ENCODE peak calls at places on chromosomes 2 and 18, in four cellular contexts. Q is cardiac muscle cell, P is IMR-90, D is heart left ventricle. C is an unnamed sample.

GRCh38 chr2:179692610-179693009 is 168.8 kb downstream of the ZNF385B start:
- DNase-seq in Q (no peak), P (peak; percentile 39), D (no peak), C (no peak)

GRCh38 chr18:39591647-39592046 is 2026.0 kb upstream of the CELF4 start:
- DNase-seq in Q (no peak), D (no peak), P (no peak), C (no peak)

GRCh38 chr2:168136392-168136977 is 110.9 kb downstream of the STK39 start:
- DNase-seq in Q (no peak), P (peak; percentile 48), D (no peak), C (no peak)

GRCh38 chr2:191854385-191855372 is 7.8 kb upstream of the CAVIN2 start:
- DNase-seq in P (no peak), D (no peak), Q (peak; percentile 52), C (no peak)

GRCh38 chr18:23453657-23454011 is 547 bp downstream of the RIOK3 start:
- DNase-seq in Q (no peak), D (no peak), P (peak; percentile 69), C (no peak)

GRCh38 chr2:237355726-237356125 is 58.2 kb downstream of the COL6A3 start:
- DNase-seq in Q (no peak), P (no peak), D (no peak), C (no peak)

GRCh38 chr2:161170377-161170776 is 10.1 kb downstream of the TANK start:
- DNase-seq in D (no peak), P (peak; percentile 12), Q (no peak), C (no peak)

GRCh38 chr18:34913837-34914755 is 127.1 kb upstream of the MAPRE2 start:
- DNase-seq in D (no peak), P (peak; percentile 72), Q (no peak), C (no peak)

GRCh38 chr2:131542438-131543384 is 15.0 kb downstream of the CCDC74A start:
- DNase-seq in D (no peak), Q (no peak), P (no peak), C (no peak)

GRCh38 chr18:46196627-46197243 is 92.5 kb downstream of the HAUS1 start:
- DNase-seq in Q (no peak), D (no peak), P (peak; percentile 36), C (no peak)

GRCh38 chr2:134558208-134558890 is 160.5 kb downstream of the TMEM163 start:
- DNase-seq in D (no peak), P (no peak), Q (no peak), C (no peak)

GRCh38 chr2:135942936-135943688 is 42.3 kb downstream of the DARS1 start:
- DNase-seq in D (no peak), P (no peak), Q (no peak), C (no peak)

GRCh38 chr18:5294618-5295230 is 802 bp downstream of the ZBTB14 start:
- DNase-seq in D (peak; percentile 67), P (peak; percentile 51), Q (peak; percentile 70), C (no peak)

GRCh38 chr2:127577973-127578372 is 42.5 kb downstream of the MYO7B start:
- DNase-seq in D (peak; percentile 11), Q (no peak), P (no peak), C (peak; percentile 79)

GRCh38 chr2:178392215-178392614 is 58.8 kb downstream of the PRKRA start:
- DNase-seq in D (no peak), P (peak; percentile 60), Q (no peak), C (no peak)

GRCh38 chr2:201932511-201932910 is 101.1 kb upstream of the FZD7 start:
- DNase-seq in D (no peak), Q (no peak), P (no peak), C (no peak)

GRCh38 chr18:58962331-58962730 is 97.7 kb downstream of the ZNF532 start:
- DNase-seq in D (no peak), Q (no peak), P (no peak), C (no peak)

GRCh38 chr18:35732652-35733051 is 151.1 kb downstream of the GALNT1 start:
- DNase-seq in Q (no peak), P (peak; percentile 53), D (no peak), C (no peak)

GRCh38 chr2:50535971-50536759 is 495.8 kb downstream of the NRXN1 start:
- DNase-seq in D (no peak), Q (peak; percentile 58), P (peak; percentile 55), C (no peak)
- TF ChIP-seq CTCF in D (peak; percentile 49), Q (peak; percentile 61), P (peak; percentile 73), C (peak; percentile 77)

DNA sequence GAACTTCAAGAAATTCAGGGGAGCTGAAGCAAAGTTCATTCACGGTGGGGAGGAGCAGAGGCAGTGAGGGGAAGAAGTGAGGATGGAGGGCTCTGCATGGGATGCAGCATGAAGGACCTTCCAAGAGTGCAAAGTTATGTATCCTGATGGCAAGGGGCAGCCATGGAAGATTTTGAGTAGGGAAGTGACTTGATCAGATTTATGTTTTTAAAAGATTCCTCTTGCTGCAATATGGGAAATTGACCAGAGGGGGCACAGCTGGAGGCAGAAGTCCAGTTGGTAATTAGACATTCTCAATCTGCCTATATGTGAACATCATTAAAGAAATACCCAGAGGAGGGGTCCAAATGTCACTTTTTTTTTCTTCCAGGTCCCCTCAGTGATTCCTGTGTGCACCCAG is 21.5 kb upstream of the ANXA4 start:
- DNase-seq in D (no peak), Q (no peak), P (peak; percentile 18), C (no peak)
- TF ChIP-seq CTCF in D (no peak), Q (peak; percentile 51), P (peak; percentile 48), C (peak; percentile 74)

GRCh38 chr2:108165750-108166149 is 74.0 kb upstream of the SULT1C3 start:
- DNase-seq in Q (no peak), P (no peak), D (no peak), C (no peak)

GRCh38 chr2:108171652-108172051 is 68.1 kb upstream of the SULT1C3 start:
- DNase-seq in D (no peak), P (no peak), Q (no peak), C (no peak)

DNA sequence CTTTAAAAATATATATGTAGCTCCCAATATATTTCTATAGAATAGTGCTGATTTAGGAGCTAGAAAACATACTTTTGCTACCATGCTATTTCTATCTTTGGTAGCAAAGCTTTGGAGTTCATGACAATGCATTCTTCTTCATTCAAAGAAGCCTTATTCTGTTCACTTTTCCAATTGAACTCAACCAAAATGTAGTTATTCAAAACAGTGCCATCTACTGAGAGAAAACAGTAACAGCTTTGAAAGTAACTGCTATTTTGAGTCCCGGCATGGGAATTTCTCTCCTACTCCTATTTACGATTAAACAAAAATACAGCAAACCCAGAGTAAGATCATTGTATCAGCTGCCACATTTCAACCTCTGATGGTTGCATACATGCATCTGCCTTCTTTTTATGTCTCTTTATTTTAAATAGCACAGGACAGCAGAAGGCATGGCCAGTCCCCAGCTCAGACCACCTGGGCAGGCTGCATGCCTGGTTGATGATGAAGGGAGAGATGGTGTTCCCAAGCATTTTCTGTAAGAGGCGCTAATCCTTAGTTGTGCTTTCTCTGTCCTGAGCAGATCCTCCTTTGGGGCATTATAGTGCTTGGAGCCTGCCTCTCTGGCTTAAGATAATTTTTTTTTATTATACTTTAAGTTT is 69.7 kb upstream of the SULT1C3 start:
- DNase-seq in D (no peak), Q (peak; percentile 34), P (peak; percentile 18), C (no peak)
- TF ChIP-seq CTCF in D (peak; percentile 22), Q (peak; percentile 47), P (peak; percentile 45), C (peak; percentile 82)

DNA sequence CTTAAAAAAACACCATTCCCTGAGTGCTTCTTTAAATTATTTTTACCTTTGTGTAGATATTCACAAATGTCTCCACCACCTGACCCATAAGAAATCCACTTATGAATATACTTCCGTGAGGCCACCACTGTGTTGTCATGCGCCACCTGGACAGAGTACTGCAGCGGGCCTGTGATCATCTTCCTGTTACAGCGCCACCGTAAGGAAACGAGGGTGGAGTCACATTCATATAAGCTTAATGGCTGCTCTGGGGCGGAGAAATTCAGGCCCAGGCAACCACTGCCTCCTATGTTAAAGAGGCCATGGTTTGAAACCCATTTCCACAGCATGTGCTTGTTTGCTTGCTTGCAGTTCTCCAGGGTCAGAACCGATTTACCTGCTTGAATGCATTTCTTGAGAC is 17.7 kb downstream of the PLA2R1 start:
- DNase-seq in Q (no peak), D (no peak), P (no peak), C (no peak)
- TF ChIP-seq CTCF in Q (no peak), D (no peak), P (no peak), C (no peak)

GRCh38 chr18:36759167-36759776 is 69.5 kb downstream of the TPGS2 start:
- DNase-seq in P (no peak), Q (peak; percentile 10), D (no peak), C (no peak)
- TF ChIP-seq CTCF in P (no peak), Q (no peak), D (no peak), C (no peak)

GRCh38 chr2:121382744-121383143 is 97.7 kb upstream of the TFCP2L1 start:
- DNase-seq in D (no peak), Q (no peak), P (no peak), C (no peak)
- TF ChIP-seq CTCF in D (no peak), Q (peak; percentile 10), P (no peak), C (peak; percentile 27)